ENCODE peak calls at places on chromosomes 2 and 18, in four cellular contexts. K, S, H and O are unnamed samples.

GRCh38 chr2:157413342-157414035 is 30.4 kb downstream of the CYTIP start:
- DNase-seq in K (no peak), S (no peak), H (peak; percentile 79), O (peak; percentile 47)

GRCh38 chr2:88265352-88265960 is 95.3 kb downstream of the THNSL2 start:
- DNase-seq in K (no peak), S (peak; percentile 6), H (no peak), O (peak; percentile 69)

GRCh38 chr2:239312081-239312501 is 88.7 kb downstream of the HDAC4 start:
- DNase-seq in K (no peak), S (no peak), H (no peak), O (no peak)

GRCh38 chr18:51030537-51031258 is 685 bp downstream of the SMAD4 start:
- DNase-seq in K (peak; percentile 44), S (peak; percentile 63), H (peak; percentile 66), O (peak; percentile 82)

GRCh38 chr2:231563378-231563961 is 29.2 kb upstream of the TEX44 start:
- DNase-seq in K (no peak), S (peak; percentile 65), H (peak; percentile 41), O (peak; percentile 75)

GRCh38 chr18:58303363-58303762 is 259.3 kb downstream of the NEDD4L start:
- DNase-seq in K (no peak), S (no peak), H (no peak), O (peak; percentile 55)

GRCh38 chr2:209095432-209095831 is 328.4 kb upstream of the MAP2 start:
- DNase-seq in K (no peak), S (no peak), H (no peak), O (no peak)

GRCh38 chr18:59272221-59272888 is 899 bp downstream of the RAX start:
- DNase-seq in K (no peak), S (no peak), H (no peak), O (peak; percentile 44)

GRCh38 chr2:159202568-159203071 is 83.9 kb downstream of the WDSUB1 start:
- DNase-seq in K (no peak), S (no peak), H (no peak), O (no peak)

GRCh38 chr2:200962821-200963128 is 685 bp downstream of the ORC2 start:
- DNase-seq in K (no peak), S (no peak), H (no peak), O (no peak)

GRCh38 chr18:59878644-59879043 is 21.2 kb upstream of the PMAIP1 start:
- DNase-seq in K (no peak), S (no peak), H (no peak), O (peak; percentile 27)

GRCh38 chr18:3747176-3747973 is 297.4 kb downstream of the TGIF1 start:
- DNase-seq in K (no peak), S (no peak), H (no peak), O (no peak)

GRCh38 chr18:74274690-74275089 is 17.1 kb downstream of the CYB5A start:
- DNase-seq in K (no peak), S (no peak), H (no peak), O (no peak)

GRCh38 chr18:11454021-11454420 is 155.4 kb upstream of the SLC35G4 start:
- DNase-seq in K (no peak), S (no peak), H (no peak), O (no peak)

GRCh38 chr2:19987936-19988335 is 2.0 kb downstream of the WDR35 start:
- DNase-seq in K (no peak), S (no peak), H (no peak), O (peak; percentile 48)

GRCh38 chr2:122753341-122753740 is 997.9 kb downstream of the TSN start:
- DNase-seq in K (no peak), S (no peak), H (no peak), O (no peak)

GRCh38 chr2:23249348-23249747 is 135.6 kb upstream of the KLHL29 start:
- DNase-seq in K (no peak), S (no peak), H (no peak), O (no peak)

GRCh38 chr2:133130548-133131246 is 437.6 kb downstream of the NCKAP5 start:
- DNase-seq in K (no peak), S (no peak), H (no peak), O (no peak)

GRCh38 chr2:102032368-102033027 is 40.7 kb downstream of the IL1R2 start:
- DNase-seq in K (no peak), S (no peak), H (no peak), O (no peak)

GRCh38 chr2:96530474-96531357 is 5.8 kb upstream of the ARID5A start:
- DNase-seq in K (no peak), S (no peak), H (no peak), O (no peak)

GRCh38 chr2:240999873-241000541 is 1.6 kb downstream of the SNED1 start:
- DNase-seq in K (no peak), S (no peak), H (no peak), O (no peak)

GRCh38 chr2:232926448-232927040 is 56.5 kb downstream of the SNORC start:
- DNase-seq in K (no peak), S (no peak), H (no peak), O (peak; percentile 40)

GRCh38 chr2:100670232-100670631 is 107.4 kb downstream of the PDCL3 start:
- DNase-seq in K (no peak), S (no peak), H (no peak), O (no peak)

GRCh38 chr18:55488473-55488872 is 99.5 kb downstream of the TCF4 start:
- DNase-seq in K (no peak), S (peak; percentile 47), H (no peak), O (no peak)

GRCh38 chr2:201448067-201448466 is 3.2 kb downstream of the TRAK2 start:
- DNase-seq in K (no peak), S (no peak), H (no peak), O (no peak)

GRCh38 chr18:75003089-75003488 is 205.8 kb downstream of the PTGR3 start:
- DNase-seq in K (no peak), S (no peak), H (no peak), O (no peak)

GRCh38 chr2:98502556-98503335 is 58.1 kb downstream of the INPP4A start:
- DNase-seq in K (no peak), S (no peak), H (no peak), O (no peak)

GRCh38 chr2:197107291-197108269 is 181.1 kb upstream of the PGAP1 start:
- DNase-seq in K (no peak), S (no peak), H (no peak), O (no peak)

GRCh38 chr2:158686166-158686792 is 108.8 kb upstream of the DAPL1 start:
- DNase-seq in K (no peak), S (no peak), H (no peak), O (no peak)

GRCh38 chr2:117065912-117066311 is 748.6 kb upstream of the DDX18 start:
- DNase-seq in K (no peak), S (no peak), H (no peak), O (no peak)

GRCh38 chr2:567865-568638 is 109.2 kb downstream of the TMEM18 start:
- DNase-seq in K (no peak), S (no peak), H (no peak), O (no peak)

GRCh38 chr2:150303281-150303680 is 184.2 kb downstream of the RND3 start:
- DNase-seq in K (no peak), S (no peak), H (no peak), O (no peak)

GRCh38 chr2:178449700-178450573 is 1.0 kb downstream of the PRKRA start:
- DNase-seq in K (no peak), S (no peak), H (no peak), O (peak; percentile 79)